ENCODE peak calls at places on chromosome 5, in ten cellular contexts. One of them, this sample, is unnamed.

GRCh38 chr5:56432326-56432725 is 199.2 kb upstream of the ANKRD55 start:
- DNase-seq in neural progenitor cell: no peak
- DNase-seq in NCI-H510A treated with DMSO at 0.1 percent for 48 hours: no peak
- DNase-seq in HTR-8/SVneo: no peak
- DNase-seq in ureter: no peak
- DNase-seq in NCI-H1092 treated with DMSO at 0.1 percent for 48 hours: no peak
- DNase-seq in RCC 7860: no peak
- DNase-seq in globus pallidus: no peak
- DNase-seq in activated T-helper 9 cell treated with anti-CD3 and anti-CD28 coated beads, Interleukin-2, amount 50 U/mL, for 16 hours: no peak
- DNase-seq in DMS79 treated with DMSO at 0.1 percent for 48 hours: no peak
- DNase-seq in this sample: no peak

GRCh38 chr5:50709471-50709870 is 43.0 kb downstream of the PARP8 start:
- DNase-seq in activated T-helper 9 cell treated with anti-CD3 and anti-CD28 coated beads, Interleukin-2, amount 50 U/mL, for 16 hours: no peak
- DNase-seq in ureter: no peak
- DNase-seq in NCI-H510A treated with DMSO at 0.1 percent for 48 hours: no peak
- DNase-seq in globus pallidus: no peak
- DNase-seq in NCI-H1092 treated with DMSO at 0.1 percent for 48 hours: no peak
- DNase-seq in RCC 7860: peak
- DNase-seq in DMS79 treated with DMSO at 0.1 percent for 48 hours: no peak
- DNase-seq in neural progenitor cell: no peak
- DNase-seq in HTR-8/SVneo: peak
- DNase-seq in this sample: no peak

GRCh38 chr5:174316326-174316725 is 270.8 kb downstream of the NSG2 start:
- DNase-seq in RCC 7860: no peak
- DNase-seq in DMS79 treated with DMSO at 0.1 percent for 48 hours: no peak
- DNase-seq in globus pallidus: no peak
- DNase-seq in HTR-8/SVneo: no peak
- DNase-seq in ureter: no peak
- DNase-seq in NCI-H510A treated with DMSO at 0.1 percent for 48 hours: no peak
- DNase-seq in activated T-helper 9 cell treated with anti-CD3 and anti-CD28 coated beads, Interleukin-2, amount 50 U/mL, for 16 hours: no peak
- DNase-seq in NCI-H1092 treated with DMSO at 0.1 percent for 48 hours: no peak
- DNase-seq in neural progenitor cell: no peak
- DNase-seq in this sample: no peak

GRCh38 chr5:148937239-148937638 is 110.8 kb downstream of the ADRB2 start:
- DNase-seq in globus pallidus: no peak
- DNase-seq in DMS79 treated with DMSO at 0.1 percent for 48 hours: no peak
- DNase-seq in HTR-8/SVneo: no peak
- DNase-seq in NCI-H1092 treated with DMSO at 0.1 percent for 48 hours: no peak
- DNase-seq in neural progenitor cell: no peak
- DNase-seq in activated T-helper 9 cell treated with anti-CD3 and anti-CD28 coated beads, Interleukin-2, amount 50 U/mL, for 16 hours: no peak
- DNase-seq in ureter: no peak
- DNase-seq in RCC 7860: no peak
- DNase-seq in NCI-H510A treated with DMSO at 0.1 percent for 48 hours: no peak
- DNase-seq in this sample: no peak

GRCh38 chr5:179268399-179268952 is 76.8 kb downstream of the ADAMTS2 start:
- DNase-seq in RCC 7860: no peak
- DNase-seq in NCI-H510A treated with DMSO at 0.1 percent for 48 hours: no peak
- DNase-seq in activated T-helper 9 cell treated with anti-CD3 and anti-CD28 coated beads, Interleukin-2, amount 50 U/mL, for 16 hours: no peak
- DNase-seq in neural progenitor cell: no peak
- DNase-seq in DMS79 treated with DMSO at 0.1 percent for 48 hours: no peak
- DNase-seq in ureter: peak
- DNase-seq in HTR-8/SVneo: no peak
- DNase-seq in globus pallidus: no peak
- DNase-seq in NCI-H1092 treated with DMSO at 0.1 percent for 48 hours: no peak
- DNase-seq in this sample: no peak

GRCh38 chr5:40716000-40716399 is 36.3 kb downstream of the PTGER4 start:
- DNase-seq in neural progenitor cell: no peak
- DNase-seq in NCI-H510A treated with DMSO at 0.1 percent for 48 hours: no peak
- DNase-seq in ureter: no peak
- DNase-seq in HTR-8/SVneo: no peak
- DNase-seq in DMS79 treated with DMSO at 0.1 percent for 48 hours: no peak
- DNase-seq in RCC 7860: no peak
- DNase-seq in NCI-H1092 treated with DMSO at 0.1 percent for 48 hours: no peak
- DNase-seq in activated T-helper 9 cell treated with anti-CD3 and anti-CD28 coated beads, Interleukin-2, amount 50 U/mL, for 16 hours: no peak
- DNase-seq in globus pallidus: peak
- DNase-seq in this sample: no peak

GRCh38 chr5:169413416-169413815 is 112.5 kb upstream of the SLIT3 start:
- DNase-seq in NCI-H510A treated with DMSO at 0.1 percent for 48 hours: no peak
- DNase-seq in DMS79 treated with DMSO at 0.1 percent for 48 hours: no peak
- DNase-seq in NCI-H1092 treated with DMSO at 0.1 percent for 48 hours: no peak
- DNase-seq in RCC 7860: no peak
- DNase-seq in HTR-8/SVneo: no peak
- DNase-seq in activated T-helper 9 cell treated with anti-CD3 and anti-CD28 coated beads, Interleukin-2, amount 50 U/mL, for 16 hours: no peak
- DNase-seq in ureter: no peak
- DNase-seq in neural progenitor cell: no peak
- DNase-seq in globus pallidus: no peak
- DNase-seq in this sample: no peak

GRCh38 chr5:78569441-78569840 is 79.1 kb downstream of the LHFPL2 start:
- DNase-seq in DMS79 treated with DMSO at 0.1 percent for 48 hours: peak
- DNase-seq in neural progenitor cell: peak
- DNase-seq in globus pallidus: no peak
- DNase-seq in NCI-H510A treated with DMSO at 0.1 percent for 48 hours: peak
- DNase-seq in ureter: peak
- DNase-seq in activated T-helper 9 cell treated with anti-CD3 and anti-CD28 coated beads, Interleukin-2, amount 50 U/mL, for 16 hours: no peak
- DNase-seq in NCI-H1092 treated with DMSO at 0.1 percent for 48 hours: peak
- DNase-seq in RCC 7860: no peak
- DNase-seq in HTR-8/SVneo: no peak
- DNase-seq in this sample: no peak

GRCh38 chr5:1565737-1566734 is 42.3 kb upstream of the LPCAT1 start:
- DNase-seq in DMS79 treated with DMSO at 0.1 percent for 48 hours: no peak
- DNase-seq in HTR-8/SVneo: no peak
- DNase-seq in ureter: no peak
- DNase-seq in neural progenitor cell: no peak
- DNase-seq in RCC 7860: no peak
- DNase-seq in activated T-helper 9 cell treated with anti-CD3 and anti-CD28 coated beads, Interleukin-2, amount 50 U/mL, for 16 hours: no peak
- DNase-seq in globus pallidus: no peak
- DNase-seq in NCI-H1092 treated with DMSO at 0.1 percent for 48 hours: no peak
- DNase-seq in NCI-H510A treated with DMSO at 0.1 percent for 48 hours: no peak
- DNase-seq in this sample: no peak

GRCh38 chr5:94562327-94562971 is 56.0 kb downstream of the KIAA0825 start:
- DNase-seq in NCI-H1092 treated with DMSO at 0.1 percent for 48 hours: no peak
- DNase-seq in HTR-8/SVneo: no peak
- DNase-seq in NCI-H510A treated with DMSO at 0.1 percent for 48 hours: peak
- DNase-seq in RCC 7860: no peak
- DNase-seq in ureter: no peak
- DNase-seq in globus pallidus: no peak
- DNase-seq in DMS79 treated with DMSO at 0.1 percent for 48 hours: no peak
- DNase-seq in activated T-helper 9 cell treated with anti-CD3 and anti-CD28 coated beads, Interleukin-2, amount 50 U/mL, for 16 hours: no peak
- DNase-seq in neural progenitor cell: no peak
- DNase-seq in this sample: no peak

GRCh38 chr5:173010547-173011464 is 27.2 kb downstream of the ATP6V0E1 start:
- DNase-seq in globus pallidus: peak
- DNase-seq in DMS79 treated with DMSO at 0.1 percent for 48 hours: no peak
- DNase-seq in RCC 7860: no peak
- DNase-seq in NCI-H1092 treated with DMSO at 0.1 percent for 48 hours: no peak
- DNase-seq in neural progenitor cell: peak
- DNase-seq in ureter: no peak
- DNase-seq in HTR-8/SVneo: no peak
- DNase-seq in activated T-helper 9 cell treated with anti-CD3 and anti-CD28 coated beads, Interleukin-2, amount 50 U/mL, for 16 hours: no peak
- DNase-seq in NCI-H510A treated with DMSO at 0.1 percent for 48 hours: no peak
- DNase-seq in this sample: no peak

GRCh38 chr5:61303348-61303747 is 28.7 kb upstream of the ZSWIM6 start:
- DNase-seq in ureter: no peak
- DNase-seq in RCC 7860: no peak
- DNase-seq in activated T-helper 9 cell treated with anti-CD3 and anti-CD28 coated beads, Interleukin-2, amount 50 U/mL, for 16 hours: no peak
- DNase-seq in NCI-H1092 treated with DMSO at 0.1 percent for 48 hours: no peak
- DNase-seq in neural progenitor cell: no peak
- DNase-seq in DMS79 treated with DMSO at 0.1 percent for 48 hours: no peak
- DNase-seq in HTR-8/SVneo: no peak
- DNase-seq in NCI-H510A treated with DMSO at 0.1 percent for 48 hours: no peak
- DNase-seq in globus pallidus: no peak
- DNase-seq in this sample: no peak

GRCh38 chr5:159571501-159572244 is 241.4 kb upstream of the IL12B start:
- DNase-seq in ureter: no peak
- DNase-seq in RCC 7860: no peak
- DNase-seq in NCI-H1092 treated with DMSO at 0.1 percent for 48 hours: peak
- DNase-seq in NCI-H510A treated with DMSO at 0.1 percent for 48 hours: no peak
- DNase-seq in DMS79 treated with DMSO at 0.1 percent for 48 hours: no peak
- DNase-seq in neural progenitor cell: no peak
- DNase-seq in activated T-helper 9 cell treated with anti-CD3 and anti-CD28 coated beads, Interleukin-2, amount 50 U/mL, for 16 hours: no peak
- DNase-seq in globus pallidus: no peak
- DNase-seq in HTR-8/SVneo: no peak
- DNase-seq in this sample: no peak

GRCh38 chr5:166722939-166723338 is 1568.5 kb upstream of the WWC1 start:
- DNase-seq in globus pallidus: no peak
- DNase-seq in NCI-H510A treated with DMSO at 0.1 percent for 48 hours: no peak
- DNase-seq in DMS79 treated with DMSO at 0.1 percent for 48 hours: no peak
- DNase-seq in RCC 7860: peak
- DNase-seq in activated T-helper 9 cell treated with anti-CD3 and anti-CD28 coated beads, Interleukin-2, amount 50 U/mL, for 16 hours: no peak
- DNase-seq in neural progenitor cell: no peak
- DNase-seq in HTR-8/SVneo: no peak
- DNase-seq in ureter: no peak
- DNase-seq in NCI-H1092 treated with DMSO at 0.1 percent for 48 hours: no peak
- DNase-seq in this sample: no peak

GRCh38 chr5:150245111-150245789 is 44.3 kb downstream of the CAMK2A start:
- DNase-seq in ureter: peak
- DNase-seq in activated T-helper 9 cell treated with anti-CD3 and anti-CD28 coated beads, Interleukin-2, amount 50 U/mL, for 16 hours: no peak
- DNase-seq in globus pallidus: no peak
- DNase-seq in DMS79 treated with DMSO at 0.1 percent for 48 hours: no peak
- DNase-seq in RCC 7860: no peak
- DNase-seq in neural progenitor cell: no peak
- DNase-seq in NCI-H1092 treated with DMSO at 0.1 percent for 48 hours: no peak
- DNase-seq in NCI-H510A treated with DMSO at 0.1 percent for 48 hours: no peak
- DNase-seq in HTR-8/SVneo: no peak
- DNase-seq in this sample: no peak

GRCh38 chr5:41193462-41194166 is 19.7 kb downstream of the C6 start:
- DNase-seq in DMS79 treated with DMSO at 0.1 percent for 48 hours: no peak
- DNase-seq in NCI-H1092 treated with DMSO at 0.1 percent for 48 hours: peak
- DNase-seq in globus pallidus: peak
- DNase-seq in activated T-helper 9 cell treated with anti-CD3 and anti-CD28 coated beads, Interleukin-2, amount 50 U/mL, for 16 hours: no peak
- DNase-seq in HTR-8/SVneo: no peak
- DNase-seq in NCI-H510A treated with DMSO at 0.1 percent for 48 hours: no peak
- DNase-seq in neural progenitor cell: no peak
- DNase-seq in ureter: peak
- DNase-seq in RCC 7860: no peak
- DNase-seq in this sample: no peak

GRCh38 chr5:32690153-32690552 is 21.0 kb upstream of the NPR3 start:
- DNase-seq in globus pallidus: no peak
- DNase-seq in ureter: no peak
- DNase-seq in NCI-H1092 treated with DMSO at 0.1 percent for 48 hours: no peak
- DNase-seq in RCC 7860: no peak
- DNase-seq in DMS79 treated with DMSO at 0.1 percent for 48 hours: no peak
- DNase-seq in activated T-helper 9 cell treated with anti-CD3 and anti-CD28 coated beads, Interleukin-2, amount 50 U/mL, for 16 hours: no peak
- DNase-seq in HTR-8/SVneo: no peak
- DNase-seq in neural progenitor cell: no peak
- DNase-seq in NCI-H510A treated with DMSO at 0.1 percent for 48 hours: no peak
- DNase-seq in this sample: no peak

GRCh38 chr5:56512314-56512996 is 279.3 kb upstream of the ANKRD55 start:
- DNase-seq in neural progenitor cell: no peak
- DNase-seq in globus pallidus: no peak
- DNase-seq in activated T-helper 9 cell treated with anti-CD3 and anti-CD28 coated beads, Interleukin-2, amount 50 U/mL, for 16 hours: no peak
- DNase-seq in RCC 7860: no peak
- DNase-seq in NCI-H510A treated with DMSO at 0.1 percent for 48 hours: no peak
- DNase-seq in DMS79 treated with DMSO at 0.1 percent for 48 hours: no peak
- DNase-seq in NCI-H1092 treated with DMSO at 0.1 percent for 48 hours: no peak
- DNase-seq in ureter: no peak
- DNase-seq in HTR-8/SVneo: no peak
- DNase-seq in this sample: no peak

This sample was measured in stimulated activated effector memory CD8-positive, alpha-beta T cell treated with anti-CD3 and anti-CD28 coated beads, Interleukin-12 subunit alpha, Interleukin-12 subunit beta, amount 100 ng/mL, for 72 hours.